ENCODE peak calls at places on chromosomes 2 and 18, in four cellular contexts. I, F, E and U are unnamed samples.

GRCh38 chr18:30385684-30386083 is 656.9 kb downstream of the DSC3 start:
- DNase-seq in F (no peak), E (no peak), I (no peak), U (no peak)

GRCh38 chr18:32707153-32707552 is 65.7 kb downstream of the KLHL14 start:
- DNase-seq in E (no peak), I (no peak), F (no peak), U (no peak)

GRCh38 chr18:12702221-12703095 is at the start of the genes CEP76 and PSMG2:
- DNase-seq in F (peak; percentile 91), I (peak; percentile 87), E (peak; percentile 84), U (peak; percentile 94)

GRCh38 chr2:175929850-175930249 is 72.2 kb downstream of the LNPK start:
- DNase-seq in F (peak; percentile 18), E (peak; percentile 10), I (no peak), U (peak; percentile 51)

GRCh38 chr18:47987456-47987735 is 56.9 kb upstream of the SMAD2 start:
- DNase-seq in F (no peak), I (no peak), E (no peak), U (no peak)

GRCh38 chr2:191995285-191995684 is 148.4 kb upstream of the CAVIN2 start:
- DNase-seq in I (no peak), E (peak; percentile 11), F (no peak), U (no peak)

GRCh38 chr2:61707984-61708852 is 145.6 kb downstream of the FAM161A start:
- DNase-seq in E (peak; percentile 83), F (peak; percentile 12), I (peak; percentile 79), U (peak; percentile 33)

GRCh38 chr2:226733189-226733858 is 66.3 kb downstream of the IRS1 start:
- DNase-seq in E (no peak), F (peak; percentile 42), I (peak; percentile 70), U (no peak)

GRCh38 chr2:46210063-46210462 is 87.1 kb upstream of the EPAS1 start:
- DNase-seq in E (no peak), I (no peak), F (no peak), U (no peak)

GRCh38 chr2:161952722-161953322 is 121.2 kb downstream of the DPP4 start:
- DNase-seq in F (no peak), E (no peak), I (no peak), U (no peak)

GRCh38 chr2:229416116-229416694 is 145.1 kb upstream of the PID1 start:
- DNase-seq in F (peak; percentile 98), I (no peak), E (peak; percentile 47), U (peak; percentile 68)

GRCh38 chr18:5618037-5618688 is 74.4 kb upstream of the EPB41L3 start:
- DNase-seq in E (no peak), F (no peak), I (no peak), U (no peak)

GRCh38 chr2:240383099-240383758 is 52.2 kb upstream of the GPC1 start:
- DNase-seq in I (no peak), F (no peak), E (no peak), U (no peak)

GRCh38 chr2:85755122-85756027 is 1.6 kb downstream of the ATOH8 start:
- DNase-seq in E (peak; percentile 39), F (peak; percentile 83), I (no peak), U (peak; percentile 51)

GRCh38 chr2:26251893-26252292 is 7.2 kb downstream of the HADHB start:
- DNase-seq in I (no peak), F (peak; percentile 37), E (peak; percentile 31), U (peak; percentile 9)

GRCh38 chr2:120228503-120228902 is 5.3 kb upstream of the TMEM185B start:
- DNase-seq in F (peak; percentile 16), I (no peak), E (no peak), U (no peak)

GRCh38 chr2:30232027-30232800 is 880 bp downstream of the LBH start:
- DNase-seq in F (no peak), I (peak; percentile 75), E (peak; percentile 47), U (peak; percentile 30)

GRCh38 chr2:238864207-238865014 is 16.5 kb downstream of the TWIST2 start:
- DNase-seq in F (peak; percentile 97), I (peak; percentile 96), E (peak; percentile 99), U (peak; percentile 99)

GRCh38 chr18:35143615-35144596 is 96.9 kb upstream of the ZNF397 start:
- DNase-seq in F (peak; percentile 76), E (peak; percentile 55), I (peak; percentile 56), U (peak; percentile 66)

GRCh38 chr2:239610457-239611221 is 209.8 kb upstream of the HDAC4 start:
- DNase-seq in F (no peak), E (no peak), I (no peak), U (no peak)

GRCh38 chr2:45284621-45284995 is 275.4 kb upstream of the SIX2 start:
- DNase-seq in E (no peak), I (no peak), F (no peak), U (no peak)

GRCh38 chr2:165141601-165142000 is 62.2 kb downstream of the SCN3A start:
- DNase-seq in I (no peak), E (peak; percentile 3), F (peak; percentile 7), U (peak; percentile 1)

GRCh38 chr18:10892801-10893595 is 256.4 kb downstream of the PIEZO2 start:
- DNase-seq in E (peak; percentile 20), I (no peak), F (peak; percentile 59), U (peak; percentile 33)

GRCh38 chr2:224838335-224838734 is 122.2 kb upstream of the CCDC195 start:
- DNase-seq in I (no peak), F (peak; percentile 38), E (peak; percentile 70), U (peak; percentile 31)

GRCh38 chr2:1701556-1702185 is 42.6 kb downstream of the PXDN start:
- DNase-seq in E (no peak), F (no peak), I (no peak), U (no peak)

GRCh38 chr2:192197387-192197786 is 2.7 kb upstream of the TMEFF2 start:
- DNase-seq in E (no peak), I (peak; percentile 13), F (peak; percentile 33), U (no peak)

GRCh38 chr2:226622484-226622883 is 177.1 kb downstream of the IRS1 start:
- DNase-seq in I (peak; percentile 17), E (no peak), F (no peak), U (no peak)

GRCh38 chr2:149800624-149801220 is 213.1 kb upstream of the MMADHC start:
- DNase-seq in I (no peak), F (no peak), E (peak; percentile 18), U (peak; percentile 13)

GRCh38 chr2:149797030-149797429 is 209.5 kb upstream of the MMADHC start:
- DNase-seq in I (no peak), F (no peak), E (no peak), U (no peak)

DNA sequence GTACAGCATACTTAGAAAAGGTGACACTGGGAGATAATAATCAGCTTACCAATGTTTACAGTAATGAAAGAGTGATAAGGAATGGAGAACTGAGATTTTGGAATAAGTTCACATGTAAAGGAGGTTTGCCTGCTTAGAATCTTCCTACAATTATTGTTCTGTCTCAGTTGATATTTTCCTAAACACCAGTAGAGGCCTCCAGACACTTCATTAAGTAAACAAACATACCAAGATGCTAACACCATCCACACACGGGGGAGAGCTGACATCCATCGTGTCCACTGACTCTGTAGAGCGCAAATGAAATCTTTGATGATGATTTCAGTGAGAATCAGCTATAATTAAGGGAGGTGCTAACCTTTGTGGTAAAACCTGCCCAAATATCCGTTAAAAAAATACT is 211.7 kb upstream of the MMADHC start:
- DNase-seq in E (no peak), I (peak; percentile 35), F (peak; percentile 74), U (peak; percentile 57)
- TF ChIP-seq CTCF in E (peak; percentile 22), I (peak; percentile 55), F (peak; percentile 56), U (peak; percentile 45)

GRCh38 chr2:221308507-221309054 is 263.5 kb downstream of the EPHA4 start:
- DNase-seq in I (no peak), E (no peak), F (no peak), U (no peak)

GRCh38 chr2:221310720-221311119 is 261.4 kb downstream of the EPHA4 start:
- DNase-seq in E (no peak), I (no peak), F (no peak), U (no peak)

GRCh38 chr2:221314786-221315185 is 257.3 kb downstream of the EPHA4 start:
- DNase-seq in I (no peak), F (no peak), E (no peak), U (no peak)

GRCh38 chr2:221309888-221310287 is 262.2 kb downstream of the EPHA4 start:
- DNase-seq in F (no peak), E (no peak), I (no peak), U (no peak)

DNA sequence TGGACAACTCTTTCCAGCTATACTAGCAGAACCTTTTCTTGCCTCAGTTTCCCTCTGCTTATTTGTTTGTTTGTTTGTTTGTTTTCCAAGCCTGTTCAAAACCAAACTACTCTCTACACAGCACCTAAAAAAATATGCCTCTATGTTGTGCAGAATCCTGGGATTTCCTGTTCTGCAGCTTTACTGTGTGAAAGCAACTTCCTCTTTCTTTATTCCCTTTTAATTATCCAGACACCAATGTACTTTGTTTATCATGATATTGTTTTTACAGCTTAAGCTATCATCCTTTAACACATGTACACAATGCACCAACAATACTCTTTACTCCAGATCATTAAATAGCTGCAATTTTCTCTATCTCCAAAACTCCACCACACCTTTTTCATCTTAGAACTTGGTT is 259.5 kb downstream of the EPHA4 start:
- DNase-seq in F (no peak), E (no peak), I (no peak), U (no peak)
- H3K4me3 ChIP-seq in F (no peak overlapping the region), E (no peak overlapping the region), I (no peak overlapping the region), U (no peak overlapping the region)

GRCh38 chr18:43870626-43871025 is 593.3 kb upstream of the SYT4 start:
- DNase-seq in I (no peak), F (peak; percentile 14), E (no peak), U (peak; percentile 44)
- TF ChIP-seq CTCF in I (no peak), F (no peak), E (no peak), U (no peak)

GRCh38 chr2:73986085-73986680 is 1.5 kb downstream of the TET3 start:
- DNase-seq in F (no peak), I (no peak), E (no peak), U (no peak)

GRCh38 chr2:73985318-73986084 is 791 bp downstream of the TET3 start:
- DNase-seq in F (no peak), I (peak; percentile 36), E (no peak), U (no peak)

GRCh38 chr2:73984922-73985317 is 210 bp downstream of the TET3 start:
- DNase-seq in I (peak; percentile 35), E (no peak), F (no peak), U (no peak)

GRCh38 chr2:73987948-73988700 is 3.4 kb downstream of the TET3 start:
- DNase-seq in I (no peak), E (no peak), F (no peak), U (no peak)

DNA sequence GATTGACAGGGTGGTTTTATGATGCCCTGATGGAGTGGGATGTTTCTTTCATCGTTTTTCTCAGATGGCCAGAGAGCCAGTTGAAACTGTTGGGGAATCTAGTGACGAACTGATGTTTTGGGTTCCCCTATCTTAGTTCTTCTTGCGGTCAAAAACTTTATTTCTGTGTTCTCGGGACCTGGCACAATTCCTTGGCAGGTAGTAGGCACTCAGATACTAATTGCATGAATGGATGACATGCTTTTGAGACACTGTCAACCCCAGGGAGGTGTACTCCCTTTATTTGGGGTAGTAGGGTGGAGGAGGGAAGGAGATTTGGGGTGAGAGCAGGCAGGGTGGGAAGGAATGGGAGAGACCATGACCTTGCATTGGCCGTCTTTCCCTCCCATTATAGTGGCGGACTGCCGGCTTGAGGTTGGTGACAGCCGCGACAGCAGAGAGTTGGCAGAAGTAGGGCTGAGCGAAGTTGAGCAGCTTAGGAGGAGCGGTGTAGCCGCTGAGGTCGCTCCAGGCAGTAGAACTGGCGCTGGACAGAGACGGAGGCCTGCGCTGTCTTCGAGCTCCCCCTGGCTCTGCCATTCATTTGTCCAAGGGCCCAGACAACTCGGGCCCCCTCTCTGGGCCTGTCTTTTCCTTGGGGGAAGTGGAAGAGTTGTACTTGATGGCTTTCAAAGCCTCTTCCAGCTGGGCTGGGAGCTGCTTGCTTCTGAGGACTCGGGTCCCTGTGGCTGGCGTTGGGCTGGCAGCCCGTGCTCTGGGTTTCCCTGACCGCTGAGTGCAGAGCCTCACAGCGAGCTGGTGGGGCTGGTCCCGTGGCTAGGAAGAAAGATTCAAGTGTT is 2.6 kb downstream of the TET3 start:
- DNase-seq in I (no peak), F (peak; percentile 63), E (peak; percentile 62), U (peak; percentile 53)
- H3K4me3 ChIP-seq in I (no peak overlapping the region), F (peak overlapping the region; percentile 6), E (no peak overlapping the region), U (peak overlapping the region; percentile 23)

GRCh38 chr2:144519934-144520717 is at the start of gene ZEB2:
- DNase-seq in F (peak; percentile 90), E (peak; percentile 84), I (peak; percentile 67), U (peak; percentile 91)
- TF ChIP-seq CTCF in F (peak; percentile 76), E (peak; percentile 69), I (peak; percentile 22), U (peak; percentile 75)